ENCODE peak calls at places on chromosomes 12 and 14, in ten cellular contexts. A, Z, I, M, V, L, H, R, Y and D are unnamed samples.

GRCh38 chr12:92502417-92503028 is 200.3 kb upstream of the PLEKHG7 start:
- DNase-seq in A (no peak), Z (no peak), I (no peak), M (no peak), V (peak; percentile 53), L (no peak), H (no peak), R (no peak), Y (no peak), D (no peak)

GRCh38 chr12:52342781-52343490 is 21.7 kb upstream of the KRT83 start:
- DNase-seq in A (no peak), Z (no peak), I (no peak), M (no peak), V (no peak), L (no peak), H (no peak), R (no peak), Y (no peak), D (no peak)

GRCh38 chr14:53619625-53620324 is 336.9 kb downstream of the BMP4 start:
- DNase-seq in A (no peak), Z (no peak), I (no peak), M (no peak), V (no peak), L (no peak), H (no peak), R (peak; percentile 64), Y (no peak), D (no peak)

GRCh38 chr14:100392266-100392850 is 69.2 kb downstream of the SLC25A47 start:
- DNase-seq in A (no peak), Z (no peak), I (no peak), M (no peak), V (no peak), L (no peak), H (no peak), R (peak; percentile 44), Y (no peak), D (no peak)

GRCh38 chr12:131583085-131583712 is 127.7 kb upstream of the SFSWAP start:
- DNase-seq in A (no peak), Z (no peak), I (no peak), M (no peak), V (no peak), L (no peak), H (no peak), R (no peak), Y (no peak), D (no peak)

GRCh38 chr14:22024117-22024516 is 350.5 kb upstream of the OR4E1 start:
- DNase-seq in A (no peak), Z (no peak), I (no peak), M (no peak), V (no peak), L (no peak), H (no peak), R (no peak), Y (no peak), D (no peak)

GRCh38 chr12:80472912-80473500 is 29.0 kb downstream of the PTPRQ start:
- DNase-seq in A (no peak), Z (no peak), I (peak; percentile 68), M (no peak), V (no peak), L (no peak), H (no peak), R (peak; percentile 81), Y (no peak), D (no peak)

GRCh38 chr12:108065061-108065460 is 64.0 kb upstream of the WSCD2 start:
- DNase-seq in A (no peak), Z (no peak), I (no peak), M (no peak), V (no peak), L (no peak), H (no peak), R (no peak), Y (no peak), D (no peak)

GRCh38 chr14:92747701-92748258 is 647 bp downstream of the LGMN start:
- DNase-seq in A (no peak), Z (no peak), I (peak; percentile 35), M (no peak), V (no peak), L (no peak), H (no peak), R (no peak), Y (no peak), D (no peak)

GRCh38 chr14:105337966-105338365 is 23.4 kb downstream of the PACS2 start:
- DNase-seq in A (peak; percentile 59), Z (no peak), I (no peak), M (no peak), V (peak; percentile 83), L (peak; percentile 65), H (no peak), R (no peak), Y (no peak), D (peak; percentile 65)

GRCh38 chr14:68510201-68510600 is 282.7 kb downstream of the ZFP36L1 start:
- DNase-seq in A (peak; percentile 81), Z (no peak), I (no peak), M (peak; percentile 52), V (no peak), L (peak; percentile 85), H (peak; percentile 76), R (peak; percentile 69), Y (no peak), D (no peak)

GRCh38 chr14:72479471-72479931 is 414.4 kb downstream of the DPF3 start:
- DNase-seq in A (no peak), Z (no peak), I (no peak), M (no peak), V (no peak), L (no peak), H (no peak), R (peak; percentile 4), Y (no peak), D (no peak)

GRCh38 chr14:103543140-103543539 is 14.1 kb downstream of the TRMT61A start:
- DNase-seq in A (peak; percentile 50), Z (no peak), I (no peak), M (no peak), V (no peak), L (no peak), H (peak; percentile 60), R (no peak), Y (no peak), D (no peak)

GRCh38 chr14:106808907-106809306 is 1282.5 kb downstream of the TMEM121 start:
- DNase-seq in A (no peak), Z (no peak), I (no peak), M (no peak), V (no peak), L (no peak), H (no peak), R (no peak), Y (no peak), D (no peak)

GRCh38 chr14:71394386-71394785 is 487.1 kb downstream of the PCNX1 start:
- DNase-seq in A (no peak), Z (no peak), I (no peak), M (no peak), V (no peak), L (no peak), H (no peak), R (no peak), Y (no peak), D (no peak)

GRCh38 chr14:96299441-96299840 is 43.4 kb downstream of the BDKRB1 start:
- DNase-seq in A (no peak), Z (no peak), I (no peak), M (no peak), V (no peak), L (no peak), H (no peak), R (no peak), Y (no peak), D (no peak)

GRCh38 chr12:7989827-7990491 is 42.6 kb upstream of the FOXJ2 start:
- DNase-seq in A (peak; percentile 83), Z (peak; percentile 45), I (no peak), M (no peak), V (peak; percentile 53), L (no peak), H (no peak), R (peak; percentile 12), Y (peak; percentile 57), D (no peak)

GRCh38 chr12:75207338-75208083 is 2.1 kb downstream of the KCNC2 start:
- DNase-seq in A (no peak), Z (no peak), I (peak; percentile 68), M (no peak), V (no peak), L (no peak), H (peak; percentile 49), R (no peak), Y (no peak), D (no peak)
- H3K36me3 ChIP-seq in A (no peaks in the 10 kb centered on the region), Z (no peaks in the 10 kb centered on the region), I (no peaks in the 10 kb centered on the region), M (no peaks in the 10 kb centered on the region), V (no peaks in the 10 kb centered on the region), L (no peaks in the 10 kb centered on the region), H (no peaks in the 10 kb centered on the region), R (no peaks in the 10 kb centered on the region), Y (no peaks in the 10 kb centered on the region), D (no peaks in the 10 kb centered on the region)

GRCh38 chr12:57892232-57892987 is 45.9 kb upstream of the CTDSP2 start:
- DNase-seq in A (no peak), Z (no peak), I (no peak), M (no peak), V (no peak), L (no peak), H (no peak), R (no peak), Y (no peak), D (no peak)
- H3K4me1 ChIP-seq in A (peaks cover 2% of the 10 kb centered on the region), Z (peaks cover 44% of the 10 kb centered on the region), I (peaks cover 37% of the 10 kb centered on the region), M (peaks cover 79% of the 10 kb centered on the region), V (peaks cover 7% of the 10 kb centered on the region), L (peaks cover 90% of the 10 kb centered on the region), H (peaks cover 87% of the 10 kb centered on the region), R (peaks cover 64% of the 10 kb centered on the region), Y (peaks cover 26% of the 10 kb centered on the region), D (peaks cover 58% of the 10 kb centered on the region)

GRCh38 chr12:56162468-56163290 is 4.5 kb downstream of the MYL6 start:
- DNase-seq in A (peak; percentile 44), Z (no peak), I (peak; percentile 64), M (no peak), V (no peak), L (no peak), H (no peak), R (no peak), Y (no peak), D (no peak)
- H3K36me3 ChIP-seq in A (no peaks in the 10 kb centered on the region), Z (peaks cover 54% of the 10 kb centered on the region), I (peaks cover 55% of the 10 kb centered on the region), M (peaks cover 83% of the 10 kb centered on the region), V (peaks cover 73% of the 10 kb centered on the region), L (peaks cover 87% of the 10 kb centered on the region), H (peaks cover 85% of the 10 kb centered on the region), R (peaks cover 73% of the 10 kb centered on the region), Y (peaks cover 58% of the 10 kb centered on the region), D (peaks cover 89% of the 10 kb centered on the region)

GRCh38 chr14:52315355-52315718 is 1.2 kb downstream of the PTGER2 start:
- DNase-seq in A (no peak), Z (no peak), I (peak; percentile 6), M (no peak), V (no peak), L (no peak), H (no peak), R (peak; percentile 39), Y (no peak), D (no peak)
- H3K4me1 ChIP-seq in A (no peaks in the 10 kb centered on the region), Z (peaks cover 70% of the 10 kb centered on the region), I (peaks cover 26% of the 10 kb centered on the region), M (peaks cover 9% of the 10 kb centered on the region), V (peaks cover 15% of the 10 kb centered on the region), L (peaks cover 29% of the 10 kb centered on the region), H (peaks cover 8% of the 10 kb centered on the region), R (peaks cover 10% of the 10 kb centered on the region), Y (peaks cover 70% of the 10 kb centered on the region), D (no peaks in the 10 kb centered on the region)